ENCODE peak calls at places on chromosomes 16 and 17, in four cellular contexts. J is progenitor cell of endocrine pancreas, H is lower leg skin, U is neural crest cell. Q is an unnamed sample.

GRCh38 chr16:57791903-57792461 is 10.3 kb downstream of the KIFC3 start:
- DNase-seq in J (no peak), H (no peak), U (no peak), Q (no peak)

GRCh38 chr17:76415786-76416185 is 31.4 kb downstream of the SPHK1 start:
- DNase-seq in J (no peak), H (no peak), U (no peak), Q (no peak)

GRCh38 chr17:199195-199604 is 17.8 kb upstream of the DOC2B start:
- DNase-seq in J (no peak), H (no peak), U (no peak), Q (no peak)

GRCh38 chr17:79626156-79626890 is 15.5 kb upstream of the RBFOX3 start:
- DNase-seq in J (no peak), H (peak; percentile 76), U (no peak), Q (no peak)

GRCh38 chr16:50303041-50303604 is 36.8 kb downstream of the ADCY7 start:
- DNase-seq in J (no peak), H (peak; percentile 34), U (no peak), Q (no peak)

GRCh38 chr17:82815790-82816305 is 24.0 kb downstream of the ZNF750 start:
- DNase-seq in J (no peak), H (no peak), U (no peak), Q (no peak)

GRCh38 chr16:3007957-3008748 is 4.6 kb upstream of the CLDN9 start:
- DNase-seq in J (no peak), H (no peak), U (no peak), Q (no peak)

GRCh38 chr16:89071686-89072182 is 21.9 kb upstream of the ACSF3 start:
- DNase-seq in J (no peak), H (no peak), U (no peak), Q (no peak)

GRCh38 chr16:70746708-70747424 is 54.1 kb downstream of the VAC14 start:
- DNase-seq in J (no peak), H (peak; percentile 93), U (no peak), Q (peak; percentile 61)

Q was measured in astrocyte of the cerebellum.